ENCODE peak calls at places on chromosomes 4 and X, in five cellular contexts. D is NCI-H1092 treated with DMSO at 0.1 percent for 48 hours; I is CD8-positive, alpha-beta T cell; H is iPS-NIHi11; Z is DMS153. C is an unnamed sample.

GRCh38 chr4:159229164-159229563 is 126.3 kb downstream of the RAPGEF2 start:
- DNase-seq in H (peak; percentile 21), D (no peak), Z (no peak), I (no peak), C (peak; percentile 30)

GRCh38 chr4:180059216-180059881 is 2183.9 kb upstream of the TENM3 start:
- DNase-seq in D (no peak), H (peak; percentile 11), I (no peak), Z (peak; percentile 17), C (no peak)

GRCh38 chrX:136272325-136272724 is 21.1 kb upstream of the MAP7D3 start:
- DNase-seq in H (no peak), I (no peak), D (no peak), Z (no peak), C (peak; percentile 17)

GRCh38 chr4:5750052-5750950 is 39.3 kb downstream of the EVC start:
- DNase-seq in D (no peak), Z (no peak), H (no peak), I (no peak), C (peak; percentile 71)

GRCh38 chr4:183659029-183659870 is at the start of the genes RWDD4 and TRAPPC11:
- DNase-seq in H (peak; percentile 98), Z (peak; percentile 91), I (peak; percentile 96), D (peak; percentile 97), C (peak; percentile 98)

GRCh38 chr4:48042979-48043461 is 26.4 kb downstream of the NIPAL1 start:
- DNase-seq in H (no peak), D (no peak), Z (no peak), I (no peak), C (no peak)

GRCh38 chr4:40719008-40719623 is 30.6 kb upstream of the NSUN7 start:
- DNase-seq in D (peak; percentile 83), Z (peak; percentile 41), I (no peak), H (peak; percentile 67), C (peak; percentile 74)

GRCh38 chr4:152110780-152111179 is 350.0 kb upstream of the GATB start:
- DNase-seq in I (no peak), Z (no peak), H (no peak), D (no peak), C (no peak)

GRCh38 chr4:165293927-165294649 is 33.4 kb upstream of the MSMO1 start:
- DNase-seq in H (no peak), D (no peak), I (no peak), Z (no peak), C (no peak)

GRCh38 chrX:153925739-153926593 is at the start of gene ARHGAP4:
- DNase-seq in D (no peak), Z (no peak), H (no peak), I (peak; percentile 42), C (no peak)

GRCh38 chrX:47189906-47190305 is 3.7 kb upstream of the UBA1 start:
- DNase-seq in H (no peak), D (no peak), I (no peak), Z (no peak), C (no peak)

GRCh38 chr4:37000281-37000680 is 244.3 kb upstream of the NWD2 start:
- DNase-seq in Z (no peak), D (no peak), I (no peak), H (no peak), C (no peak)

GRCh38 chrX:42495139-42495538 is 282.8 kb downstream of the PPP1R2C start:
- DNase-seq in H (no peak), Z (peak; percentile 80), I (peak; percentile 11), D (peak; percentile 1), C (no peak)

GRCh38 chr4:37793562-37793961 is 32.9 kb upstream of the PGM2 start:
- DNase-seq in D (no peak), Z (no peak), H (no peak), I (no peak), C (peak; percentile 17)

GRCh38 chr4:105859233-105859632 is 36.0 kb upstream of the NPNT start:
- DNase-seq in I (no peak), H (no peak), Z (no peak), D (no peak), C (peak; percentile 71)

GRCh38 chrX:148161661-148162060 is 180.5 kb downstream of the FMR1NB start:
- DNase-seq in Z (no peak), I (no peak), D (no peak), H (no peak), C (no peak)

GRCh38 chr4:81814909-81815539 is 343.3 kb upstream of the RASGEF1B start:
- DNase-seq in Z (no peak), I (no peak), H (no peak), D (no peak), C (no peak)

GRCh38 chr4:55468724-55469123 is 73.0 kb downstream of the TMEM165 start:
- DNase-seq in Z (no peak), H (no peak), I (no peak), D (no peak), C (peak; percentile 11)

GRCh38 chr4:7299051-7299907 is 106.9 kb downstream of the SORCS2 start:
- DNase-seq in H (no peak), Z (no peak), I (no peak), D (no peak), C (no peak)

GRCh38 chr4:70505152-70505748 is 13.1 kb upstream of the AMTN start:
- DNase-seq in I (peak; percentile 52), D (peak; percentile 15), H (peak; percentile 61), Z (no peak), C (peak; percentile 72)

GRCh38 chr4:54781771-54782170 is 124.0 kb downstream of the KIT start:
- DNase-seq in I (no peak), H (no peak), D (no peak), Z (no peak), C (peak; percentile 45)

GRCh38 chrX:153671589-153672530 is 1.8 kb downstream of the PNCK start:
- DNase-seq in I (no peak), D (no peak), H (no peak), Z (no peak), C (no peak)

GRCh38 chrX:68719904-68720614 is 72.6 kb downstream of the STARD8 start:
- DNase-seq in H (peak; percentile 26), I (no peak), D (no peak), Z (no peak), C (no peak)

GRCh38 chr4:61556277-61556676 is 356.2 kb downstream of the ADGRL3 start:
- DNase-seq in D (no peak), Z (no peak), H (no peak), I (no peak), C (no peak)

GRCh38 chr4:141132689-141133145 is 552 bp downstream of the RNF150 start:
- DNase-seq in I (no peak), H (peak; percentile 78), Z (no peak), D (peak; percentile 36), C (peak; percentile 87)

GRCh38 chrX:47226531-47227333 is 6.1 kb upstream of the USP11 start:
- DNase-seq in H (no peak), I (no peak), D (no peak), Z (no peak), C (no peak)

GRCh38 chr4:151946718-151947117 is 185.9 kb upstream of the GATB start:
- DNase-seq in D (no peak), H (no peak), I (no peak), Z (no peak), C (no peak)

GRCh38 chrX:63686878-63687714 is 97.9 kb downstream of the ARHGEF9 start:
- DNase-seq in I (peak; percentile 12), Z (no peak), H (peak; percentile 42), D (peak; percentile 32), C (peak; percentile 55)

GRCh38 chr4:75895744-75896314 is 6.4 kb downstream of the PPEF2 start:
- DNase-seq in I (no peak), Z (no peak), D (peak; percentile 25), H (peak; percentile 64), C (peak; percentile 45)

C was measured in AG20443.